ENCODE peak calls at places on chromosomes 5 and 9, in four cellular contexts. S is CD8-positive, alpha-beta memory T cell; D is neuronal stem cell; H is body of pancreas. W is an unnamed sample.

GRCh38 chr5:16737620-16738364 is 121.0 kb upstream of the RETREG1 start:
- DNase-seq in D (no peak), S (no peak), H (no peak), W (no peak)

GRCh38 chr9:72880821-72881220 is 72.0 kb downstream of the ALDH1A1 start:
- DNase-seq in S (no peak), D (no peak), H (no peak), W (no peak)

GRCh38 chr5:100841358-100842076 is 61.6 kb downstream of the ST8SIA4 start:
- DNase-seq in D (no peak), H (no peak), S (no peak), W (no peak)

GRCh38 chr5:118657576-118657975 is 330.8 kb downstream of the DTWD2 start:
- DNase-seq in H (no peak), S (no peak), D (no peak), W (no peak)

GRCh38 chr5:120372899-120373298 is 91.2 kb upstream of the PRR16 start:
- DNase-seq in H (peak; percentile 13), S (no peak), D (no peak), W (no peak)

GRCh38 chr5:53464722-53465121 is 15.7 kb upstream of the FST start:
- DNase-seq in S (no peak), H (no peak), D (no peak), W (no peak)

GRCh38 chr9:12697719-12698118 is 4.5 kb downstream of the TYRP1 start:
- DNase-seq in H (no peak), D (no peak), S (no peak), W (no peak)

GRCh38 chr9:38318755-38319495 is 73.6 kb upstream of the ALDH1B1 start:
- DNase-seq in D (no peak), H (peak; percentile 63), S (no peak), W (no peak)

GRCh38 chr9:91160181-91160580 is 201.5 kb downstream of the AUH start:
- DNase-seq in H (no peak), S (no peak), D (no peak), W (no peak)

GRCh38 chr5:8981496-8981895 is 564.4 kb downstream of the SEMA5A start:
- DNase-seq in S (no peak), H (no peak), D (no peak), W (no peak)

GRCh38 chr9:69013404-69013727 is 547 bp downstream of the PRKACG start:
- DNase-seq in H (no peak), D (no peak), S (no peak), W (no peak)

GRCh38 chr9:14240491-14240890 is 73.5 kb downstream of the NFIB start:
- DNase-seq in D (no peak), S (no peak), H (no peak), W (no peak)

GRCh38 chr9:38622083-38622674 is 1.8 kb upstream of the ANKRD18A start:
- DNase-seq in S (no peak), D (peak; percentile 29), H (peak; percentile 48), W (no peak)

GRCh38 chr9:97500263-97500662 is 1.2 kb upstream of the TMOD1 start:
- DNase-seq in S (no peak), D (no peak), H (no peak), W (no peak)

GRCh38 chr9:34624475-34624984 is 4.2 kb upstream of the DCTN3 start:
- DNase-seq in D (no peak), H (no peak), S (no peak), W (no peak)

GRCh38 chr9:126435105-126435504 is 108.5 kb downstream of the MVB12B start:
- DNase-seq in S (no peak), H (no peak), D (no peak), W (no peak)

GRCh38 chr9:37144762-37145161 is 24.4 kb downstream of the ZCCHC7 start:
- DNase-seq in H (no peak), S (no peak), D (peak; percentile 42), W (no peak)
- H3K4me3 ChIP-seq in H (no peak overlapping the region), S (no peak overlapping the region), D (no peak overlapping the region), W (no peak overlapping the region)

GRCh38 chr5:65971643-65972042 is 45.3 kb downstream of the ERBIN start:
- DNase-seq in D (no peak), S (no peak), H (no peak), W (no peak)

GRCh38 chr5:65970481-65971367 is 44.3 kb downstream of the ERBIN start:
- DNase-seq in H (no peak), D (no peak), S (no peak), W (no peak)

GRCh38 chr5:65967288-65968066 is 41.1 kb downstream of the ERBIN start:
- DNase-seq in H (no peak), D (no peak), S (no peak), W (no peak)

DNA sequence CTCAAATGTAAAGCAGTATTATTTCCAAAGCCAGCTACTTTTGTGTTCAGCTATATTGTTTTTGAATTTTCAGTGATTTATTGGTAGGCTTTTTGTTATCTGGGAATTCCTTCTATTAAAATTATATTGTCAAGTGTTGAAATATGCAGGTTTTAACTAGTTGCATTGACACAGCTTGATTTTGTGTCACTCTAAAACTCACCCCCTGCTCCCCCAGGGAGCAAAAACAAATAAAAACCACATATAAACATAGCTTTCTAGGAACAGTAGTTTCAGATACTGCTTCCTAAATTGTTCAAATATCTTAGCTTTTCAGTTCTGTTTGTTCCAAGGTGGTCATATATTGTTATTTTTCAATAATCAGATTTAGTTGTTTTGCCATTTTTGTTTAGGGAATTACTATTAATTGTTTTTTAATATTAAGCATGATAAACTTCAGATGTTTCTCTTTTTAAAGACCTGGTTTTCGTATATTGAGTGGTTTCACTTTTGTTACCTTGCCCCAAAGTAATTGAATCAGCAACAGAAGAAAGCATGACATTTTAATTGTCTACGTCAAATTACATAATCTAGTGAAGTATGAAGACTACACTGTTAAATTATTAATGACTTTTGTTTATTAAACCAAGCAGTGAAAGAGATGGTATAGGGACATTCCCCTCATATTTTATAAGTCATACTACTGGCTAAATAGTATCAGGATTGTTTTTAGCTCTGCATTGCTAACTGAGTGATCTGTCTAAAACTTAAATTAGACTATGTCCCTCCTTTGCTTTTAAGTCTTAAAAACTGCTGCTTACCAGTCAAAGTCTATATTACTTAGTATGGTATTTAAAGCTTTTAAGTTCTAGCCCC is 43.4 kb downstream of the ERBIN start:
- DNase-seq in S (no peak), H (no peak), D (no peak), W (no peak)
- H3K27ac ChIP-seq in S (peak overlapping the region; percentile 30), H (no peak overlapping the region), D (no peak overlapping the region), W (no peak overlapping the region)

GRCh38 chr9:87008667-87009066 is 61.4 kb upstream of the GAS1 start:
- DNase-seq in H (no peak), D (no peak), S (no peak), W (no peak)
- H3K4me1 ChIP-seq in H (no peaks in the 10 kb centered on the region), D (peaks cover 2% of the 10 kb centered on the region), S (no peaks in the 10 kb centered on the region), W (peaks cover 8% of the 10 kb centered on the region)

DNA sequence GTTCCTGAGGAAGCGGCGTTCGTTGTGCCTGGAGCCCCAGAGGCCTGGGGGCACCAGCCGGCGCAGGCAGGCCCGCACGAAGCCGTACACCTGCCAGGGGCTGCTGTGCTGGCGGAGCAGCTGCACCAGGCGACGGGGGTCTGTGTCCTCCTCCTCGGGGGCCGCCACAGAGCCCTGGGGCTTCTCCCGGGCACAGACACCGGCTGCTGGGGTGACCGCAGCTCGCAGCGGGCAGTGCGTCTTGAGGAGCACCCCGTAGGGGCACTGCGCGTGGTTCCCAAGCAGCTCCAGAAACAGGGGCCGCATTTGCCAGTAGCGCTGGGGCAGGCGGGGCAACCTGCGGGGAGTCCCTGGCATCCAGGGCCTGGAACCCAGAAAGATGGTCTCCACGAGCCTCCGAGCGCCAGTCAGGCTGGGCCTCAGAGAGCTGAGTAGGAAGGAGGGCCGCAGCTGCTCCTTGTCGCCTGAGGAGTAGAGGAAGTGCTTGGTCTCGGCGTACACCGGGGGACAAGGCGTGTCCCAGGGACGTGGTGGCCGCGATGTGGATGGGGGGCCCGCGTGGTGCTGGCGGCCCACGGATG is 1.4 kb downstream of the TERT start:
- DNase-seq in H (no peak), S (no peak), D (no peak), W (peak; percentile 69)
- H3K4me3 ChIP-seq in H (no peak overlapping the region), S (no peak overlapping the region), D (no peak overlapping the region), W (no peak overlapping the region)

GRCh38 chr5:164680812-164681211 is 1175.4 kb downstream of the MAT2B start:
- DNase-seq in S (no peak), D (no peak), H (no peak), W (no peak)

GRCh38 chr5:164680216-164680615 is 1174.8 kb downstream of the MAT2B start:
- DNase-seq in D (no peak), H (no peak), S (no peak), W (no peak)

DNA sequence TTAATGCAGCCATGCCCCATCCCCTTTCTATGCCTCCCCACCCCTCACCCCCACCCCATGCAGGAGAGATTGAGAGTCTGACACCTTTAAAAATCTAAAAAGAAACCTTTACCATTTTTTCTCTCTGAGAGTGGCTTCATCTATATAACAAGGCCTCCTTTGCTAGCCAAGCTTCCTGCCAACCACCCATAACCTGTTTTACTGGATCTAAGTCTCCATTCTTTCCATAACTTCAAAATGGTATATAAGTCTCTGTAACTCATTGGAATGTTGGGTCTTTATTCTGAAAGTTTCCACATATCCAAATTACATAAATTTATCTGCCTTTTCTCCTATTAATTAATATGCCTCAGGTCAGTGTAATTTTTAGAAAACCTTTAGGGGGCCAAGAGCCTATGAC is 1174.0 kb downstream of the MAT2B start:
- DNase-seq in H (no peak), D (no peak), S (no peak), W (no peak)
- H3K27ac ChIP-seq in H (no peak overlapping the region), D (no peak overlapping the region), S (no peak overlapping the region), W (no peak overlapping the region)

GRCh38 chr5:171432076-171432475 is 12.6 kb downstream of the FGF18 start:
- DNase-seq in D (no peak), H (no peak), S (no peak), W (peak; percentile 52)

GRCh38 chr5:171431251-171431777 is 11.9 kb downstream of the FGF18 start:
- DNase-seq in D (no peak), S (no peak), H (no peak), W (peak; percentile 42)

GRCh38 chr5:171433952-171434676 is 14.7 kb downstream of the FGF18 start:
- DNase-seq in S (no peak), H (no peak), D (no peak), W (peak; percentile 35)

GRCh38 chr5:171433352-171433698 is 13.9 kb downstream of the FGF18 start:
- DNase-seq in S (no peak), D (no peak), H (no peak), W (no peak)

DNA sequence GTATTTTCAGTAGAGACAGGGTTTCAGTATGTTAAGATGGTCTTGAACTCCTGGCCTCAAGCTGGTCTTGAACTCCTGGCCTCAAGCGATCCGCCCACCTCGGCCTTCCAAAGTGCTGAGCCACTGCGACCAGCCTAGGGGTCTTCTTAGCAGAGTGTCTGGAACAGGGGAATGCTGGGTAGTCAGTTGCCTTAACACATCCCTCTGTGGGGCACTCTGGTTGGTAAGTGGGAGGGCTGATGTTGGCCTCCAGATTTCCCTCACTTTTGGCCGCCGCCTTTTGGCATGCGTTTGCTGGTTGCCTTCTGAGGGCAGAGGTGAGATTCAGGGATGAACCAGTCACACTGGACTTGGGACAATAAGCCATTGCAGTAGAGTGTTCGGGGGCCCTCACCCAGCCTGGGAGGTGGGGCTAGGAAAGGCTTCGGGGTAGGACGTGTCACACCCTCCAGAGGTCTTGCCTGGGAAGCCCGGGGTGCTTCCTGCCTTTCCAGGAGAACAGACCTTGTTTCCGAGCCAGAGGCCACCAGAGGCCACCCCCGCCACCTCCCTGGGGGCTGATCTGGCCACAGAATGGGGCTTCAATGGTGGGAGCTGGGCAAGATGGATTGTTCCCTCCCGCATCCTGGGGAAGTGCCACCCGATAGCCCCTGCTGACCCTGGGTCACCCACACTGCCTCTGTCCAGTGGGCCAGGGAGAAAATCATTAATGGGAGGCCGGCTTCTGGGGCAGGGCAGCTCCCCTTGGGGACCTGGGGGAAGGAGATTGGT is 13.3 kb downstream of the FGF18 start:
- DNase-seq in D (no peak), H (no peak), S (no peak), W (peak; percentile 22)
- H3K4me1 ChIP-seq in D (peaks cover 12% of the 10 kb centered on the region), H (peaks cover 19% of the 10 kb centered on the region), S (no peaks in the 10 kb centered on the region), W (no peaks in the 10 kb centered on the region)